ENCODE peak calls at places on chromosomes 16 and 17, in ten cellular contexts. H is AG09309, V is coronary artery, A is A549, D is foreskin fibroblast, I is fibroblast of mammary gland, M is breast epithelium, Q is cardiac muscle cell, B is neural progenitor cell, X is cardiac fibroblast. R is an unnamed sample.

GRCh38 chr17:40417258-40417608 is 463 bp downstream of the TOP2A start:
- DNase-seq in X (no peak), A (no peak), B (peak), D (peak), M (no peak), V (no peak), Q (peak), I (no peak), H (no peak), R (no peak)

GRCh38 chr17:14923981-14924380 is 341.1 kb downstream of the PMP22 start:
- DNase-seq in V (no peak), Q (no peak), H (no peak), I (peak), D (peak), X (peak), M (no peak), A (no peak), B (no peak), R (no peak)

GRCh38 chr16:80459331-80459777 is 81.4 kb upstream of the DYNLRB2 start:
- DNase-seq in B (no peak), A (no peak), X (no peak), D (no peak), V (no peak), Q (no peak), H (peak), M (no peak), I (peak), R (no peak)

GRCh38 chr17:82859431-82860403 is 19.9 kb upstream of the ZNF750 start:
- DNase-seq in D (peak), Q (peak), V (no peak), H (no peak), B (peak), X (peak), A (peak), M (no peak), I (peak), R (no peak)

GRCh38 chr17:49486012-49486641 is 9.0 kb upstream of the NGFR start:
- DNase-seq in A (no peak), H (no peak), V (no peak), I (no peak), D (no peak), X (no peak), B (peak), M (no peak), Q (peak), R (no peak)

GRCh38 chr16:15672514-15673167 is 22.6 kb downstream of the NDE1 start:
- DNase-seq in V (peak), M (peak), I (peak), X (peak), H (peak), D (peak), A (peak), B (no peak), Q (no peak), R (peak)

GRCh38 chr16:57289391-57290257 is 5.2 kb upstream of the PLLP start:
- DNase-seq in Q (no peak), X (no peak), B (no peak), D (no peak), H (no peak), V (peak), M (no peak), A (no peak), I (no peak), R (no peak)

GRCh38 chr17:28812980-28813377 is 29.6 kb downstream of the FAM222B start:
- DNase-seq in D (no peak), I (peak), M (no peak), X (peak), V (no peak), A (no peak), B (no peak), Q (no peak), H (peak), R (no peak)

DNA sequence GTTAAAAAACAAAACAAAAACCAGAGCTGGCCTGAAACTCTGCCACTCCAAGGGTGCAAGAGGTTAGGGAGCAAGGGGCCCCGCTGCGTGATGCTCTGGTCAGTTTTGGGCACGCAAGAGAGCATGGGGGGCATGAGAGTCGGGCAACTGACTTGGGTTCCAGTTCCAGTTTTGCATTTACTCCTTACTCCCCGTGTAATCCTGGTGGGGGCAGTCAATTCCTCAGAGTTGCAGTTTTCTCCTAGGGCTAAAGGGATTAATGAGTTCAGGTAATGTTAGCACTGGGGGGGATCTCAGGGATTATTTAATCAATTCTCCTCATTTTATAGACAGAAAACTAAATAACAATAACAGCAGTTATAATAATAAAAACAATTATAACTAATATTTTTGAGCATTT is 72.9 kb upstream of the PMFBP1 start:
- DNase-seq in V (no peak), Q (no peak), M (no peak), D (no peak), I (peak), H (no peak), X (peak), A (no peak), B (no peak), R (no peak)
- TF ChIP-seq CTCF in V (no peak), Q (peak), M (no peak), D (no peak), I (peak), H (no peak), X (peak), A (no peak), B (peak), R (no peak)

DNA sequence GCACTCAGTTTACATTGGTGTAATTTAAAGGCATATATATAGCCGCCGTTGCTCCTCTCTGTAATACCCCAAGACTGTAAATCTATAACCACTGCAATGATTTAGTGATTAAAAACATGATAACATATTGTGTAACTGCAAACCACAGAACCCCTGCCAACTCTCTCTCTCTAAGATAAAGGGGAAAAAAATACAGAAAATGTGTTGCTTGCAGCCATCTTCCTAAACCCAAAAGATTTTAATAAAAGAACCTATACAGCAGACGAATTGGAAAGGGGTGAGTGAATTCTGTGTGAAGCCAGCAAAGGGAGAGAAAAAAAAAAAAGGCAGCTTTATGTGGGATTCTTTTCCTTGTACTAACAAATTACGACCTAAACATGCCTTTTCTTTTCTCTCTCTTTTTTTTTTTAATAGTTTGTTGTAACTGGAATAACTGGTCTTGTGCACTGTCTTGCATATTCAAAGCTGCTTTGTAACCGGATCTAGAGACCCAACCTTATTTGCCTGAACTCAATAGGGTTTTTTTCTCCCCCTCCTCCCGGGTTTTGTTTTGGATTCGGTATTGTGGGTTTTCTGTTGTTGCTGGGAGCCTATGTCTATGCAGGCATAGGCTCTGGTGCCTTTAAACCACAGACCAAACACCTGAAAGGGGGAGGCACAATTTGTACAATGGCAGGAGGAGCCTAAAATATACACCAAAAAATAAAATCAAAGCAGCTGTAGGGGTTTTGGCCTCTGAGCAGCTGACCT is 7.0 kb upstream of the ZFHX3 start:
- DNase-seq in X (peak), H (no peak), V (no peak), D (peak), Q (no peak), M (no peak), A (no peak), B (no peak), I (peak), R (peak)
- H3K4me3 ChIP-seq in X (peak), H (peak), V (peak), D (no peak), Q (no peak), M (peak), A (peak), B (no peak), I (no peak), R (peak)

DNA sequence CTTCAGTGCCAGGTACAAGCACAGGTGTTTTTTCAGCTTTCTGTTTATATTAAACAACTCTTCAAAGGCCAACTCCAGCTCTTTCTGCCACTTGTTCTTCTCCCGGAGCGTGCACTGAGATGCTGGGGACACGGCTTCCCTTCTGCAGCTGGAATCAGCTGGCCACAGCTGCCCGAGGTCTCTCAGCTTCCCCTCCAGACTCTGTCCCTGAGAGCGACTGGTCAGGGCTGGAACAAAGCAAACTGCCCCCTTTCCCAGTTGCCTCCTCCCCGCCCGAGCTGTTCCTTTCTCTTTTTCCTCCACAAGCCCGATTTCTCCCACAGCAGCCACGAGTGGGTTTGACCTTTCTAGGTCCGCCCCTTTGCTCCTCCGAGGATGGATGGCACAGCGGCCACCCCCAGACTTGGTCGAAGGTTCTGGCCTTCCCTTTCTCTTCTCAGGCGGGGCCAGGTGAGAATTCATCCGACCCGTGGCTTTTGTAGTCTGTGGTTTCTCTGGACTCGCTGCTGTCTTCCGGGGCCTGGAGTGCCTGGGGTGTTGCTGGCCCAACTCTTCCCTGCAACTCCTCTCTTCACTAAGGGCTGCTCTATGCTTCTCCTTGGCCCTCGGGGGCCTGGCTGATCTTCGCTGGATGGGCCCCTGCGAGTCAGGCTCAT is 11.5 kb downstream of the CEP295NL start:
- DNase-seq in A (no peak), V (no peak), M (no peak), X (no peak), H (no peak), I (no peak), B (no peak), Q (no peak), D (no peak), R (no peak)
- TF ChIP-seq CTCF in A (no peak), V (no peak), M (no peak), X (no peak), H (no peak), I (no peak), B (no peak), Q (no peak), D (no peak), R (no peak)

GRCh38 chr16:9103546-9103945 is 12.1 kb downstream of the HAPSTR1 start:
- DNase-seq in Q (no peak), D (no peak), X (no peak), A (no peak), B (no peak), H (no peak), M (no peak), I (no peak), V (no peak), R (no peak)
- H3K4me3 ChIP-seq in Q (no peak), D (no peak), X (no peak), A (no peak), B (no peak), H (no peak), M (no peak), I (no peak), V (no peak), R (no peak)

GRCh38 chr16:69309316-69309715 is 1.8 kb upstream of the VPS4A start:
- DNase-seq in V (no peak), D (peak), H (no peak), X (no peak), B (no peak), A (no peak), I (no peak), Q (no peak), M (no peak), R (no peak)

GRCh38 chr16:69311115-69311532 is at the start of gene VPS4A:
- DNase-seq in M (peak), B (peak), X (peak), D (peak), H (peak), I (peak), Q (peak), A (peak), V (peak), R (peak)

GRCh38 chr16:69310479-69311114 is 553 bp upstream of the VPS4A start:
- DNase-seq in D (no peak), V (no peak), Q (no peak), I (no peak), M (no peak), B (no peak), H (no peak), A (no peak), X (no peak), R (no peak)

GRCh38 chr16:69313469-69313868 is 2.3 kb downstream of the VPS4A start:
- DNase-seq in I (no peak), B (no peak), V (no peak), M (no peak), A (no peak), H (no peak), Q (no peak), X (no peak), D (no peak), R (no peak)

GRCh38 chr16:69311533-69312388 is 611 bp downstream of the VPS4A start:
- DNase-seq in B (peak), X (peak), D (peak), I (no peak), A (peak), M (no peak), Q (peak), V (peak), H (no peak), R (no peak)
- TF ChIP-seq CTCF in B (peak), X (peak), D (no peak), I (peak), A (no peak), M (no peak), Q (no peak), V (no peak), H (peak), R (peak)

GRCh38 chr17:21140911-21141310 is 14.1 kb downstream of the DHRS7B start:
- DNase-seq in I (no peak), H (no peak), M (no peak), Q (no peak), V (no peak), A (no peak), D (no peak), X (no peak), B (no peak), R (no peak)
- H3K4me3 ChIP-seq in I (no peak), H (no peak), M (no peak), Q (no peak), V (no peak), A (no peak), D (no peak), X (no peak), B (no peak), R (no peak)

GRCh38 chr17:57420674-57421392 is 164.5 kb downstream of the MSI2 start:
- DNase-seq in D (peak), H (no peak), M (no peak), B (no peak), I (peak), Q (no peak), A (no peak), X (no peak), V (no peak), R (no peak)

GRCh38 chr17:57422574-57423164 is 166.3 kb downstream of the MSI2 start:
- DNase-seq in Q (no peak), B (no peak), H (peak), X (peak), I (peak), M (no peak), D (peak), V (no peak), A (no peak), R (no peak)

GRCh38 chr17:57418463-57419246 is 162.3 kb downstream of the MSI2 start:
- DNase-seq in M (no peak), B (no peak), I (no peak), H (no peak), Q (peak), A (no peak), X (no peak), V (no peak), D (no peak), R (no peak)

GRCh38 chr17:57421393-57421717 is 165.0 kb downstream of the MSI2 start:
- DNase-seq in A (no peak), X (no peak), H (no peak), B (no peak), M (no peak), Q (no peak), D (no peak), V (no peak), I (no peak), R (no peak)

DNA sequence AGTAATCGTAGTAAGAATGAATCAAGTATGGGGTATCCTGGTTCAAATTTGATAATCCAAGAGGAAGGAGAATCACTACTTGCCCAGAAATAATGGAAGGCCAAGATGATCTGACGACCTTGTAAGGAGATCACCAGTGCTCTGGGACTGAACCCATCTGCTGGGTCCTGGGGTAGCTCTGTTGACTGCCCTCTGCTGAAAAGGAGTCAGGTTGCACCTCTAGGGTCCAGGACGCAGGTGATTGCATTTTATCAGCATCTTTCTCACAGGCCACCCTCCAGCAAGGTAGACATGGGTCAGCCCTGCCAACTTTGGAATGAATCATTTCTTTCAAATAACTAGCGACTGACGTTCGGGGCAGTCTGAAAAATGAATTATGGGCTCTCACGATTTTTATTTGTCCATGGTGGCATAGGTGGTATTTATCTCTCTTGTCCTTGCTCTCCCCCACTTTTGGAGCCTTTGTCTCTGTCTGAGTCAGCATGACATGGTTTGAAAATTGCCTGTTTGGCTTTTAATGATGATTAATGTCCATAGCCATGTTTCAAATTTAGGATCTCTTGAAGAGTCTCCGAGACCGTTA is 163.7 kb downstream of the MSI2 start:
- DNase-seq in A (no peak), B (no peak), D (no peak), X (no peak), M (no peak), Q (no peak), V (no peak), I (no peak), H (no peak), R (no peak)
- TF ChIP-seq CTCF in A (no peak), B (no peak), D (no peak), X (no peak), M (no peak), Q (no peak), V (no peak), I (no peak), H (no peak), R (no peak)